ENCODE peak calls at places on chromosome 20, in five cellular contexts. R, Q, E, X and J are unnamed samples.

GRCh38 chr20:50278684-50279531 is 88.3 kb downstream of the CEBPB start:
- DNase-seq in R (no peak), Q (peak; percentile 48), E (peak; percentile 77), X (peak; percentile 82), J (no peak)

GRCh38 chr20:8127553-8128255 is 4.4 kb upstream of the PLCB1 start:
- DNase-seq in R (no peak), Q (no peak), E (no peak), X (no peak), J (no peak)

GRCh38 chr20:52748235-52748950 is 223.8 kb upstream of the TSHZ2 start:
- DNase-seq in R (no peak), Q (peak; percentile 23), E (no peak), X (no peak), J (no peak)

GRCh38 chr20:47354710-47355488 is 1.6 kb downstream of the ZMYND8 start:
- DNase-seq in R (no peak), Q (peak; percentile 44), E (peak; percentile 46), X (no peak), J (no peak)

GRCh38 chr20:41524980-41525613 is 93.1 kb downstream of the CHD6 start:
- DNase-seq in R (peak; percentile 29), Q (peak; percentile 75), E (no peak), X (peak; percentile 77), J (no peak)

GRCh38 chr20:19251958-19252669 is 39.7 kb downstream of the SLC24A3 start:
- DNase-seq in R (no peak), Q (peak; percentile 3), E (no peak), X (no peak), J (no peak)

GRCh38 chr20:58851221-58851968 is 693 bp upstream of the GNAS-AS1 start:
- DNase-seq in R (peak; percentile 49), Q (peak; percentile 59), E (no peak), X (no peak), J (no peak)

GRCh38 chr20:40319741-40320499 is 369.1 kb downstream of the MAFB start:
- DNase-seq in R (no peak), Q (no peak), E (no peak), X (no peak), J (no peak)

GRCh38 chr20:11267131-11267761 is 593.4 kb upstream of the JAG1 start:
- DNase-seq in R (peak; percentile 28), Q (peak; percentile 96), E (peak; percentile 93), X (no peak), J (peak; percentile 81)

GRCh38 chr20:11195899-11196558 is 522.2 kb upstream of the JAG1 start:
- DNase-seq in R (no peak), Q (peak; percentile 74), E (peak; percentile 43), X (no peak), J (no peak)

GRCh38 chr20:8152183-8152582 is 20.1 kb downstream of the PLCB1 start:
- DNase-seq in R (no peak), Q (peak; percentile 75), E (no peak), X (no peak), J (no peak)

GRCh38 chr20:35297153-35297552 is 4.9 kb upstream of the FAM83C start:
- DNase-seq in R (no peak), Q (no peak), E (peak; percentile 40), X (no peak), J (no peak)

GRCh38 chr20:7742479-7742878 is 197.8 kb downstream of the HAO1 start:
- DNase-seq in R (no peak), Q (peak; percentile 64), E (peak; percentile 12), X (no peak), J (no peak)

GRCh38 chr20:60559462-60559861 is 601.2 kb downstream of the CDH26 start:
- DNase-seq in R (peak; percentile 78), Q (no peak), E (no peak), X (no peak), J (peak; percentile 77)

GRCh38 chr20:24691901-24692351 is 222.5 kb downstream of the SYNDIG1 start:
- DNase-seq in R (no peak), Q (no peak), E (no peak), X (no peak), J (no peak)

GRCh38 chr20:32507998-32508774 is 76.9 kb downstream of the NOL4L start:
- DNase-seq in R (no peak), Q (no peak), E (no peak), X (no peak), J (no peak)

GRCh38 chr20:58342104-58342945 is 32.8 kb downstream of the RAB22A start:
- DNase-seq in R (no peak), Q (peak; percentile 78), E (peak; percentile 29), X (no peak), J (no peak)

GRCh38 chr20:21550587-21550986 is 36.7 kb upstream of the NKX2-2 start:
- DNase-seq in R (no peak), Q (no peak), E (no peak), X (no peak), J (no peak)

GRCh38 chr20:39960522-39961420 is 728.3 kb downstream of the MAFB start:
- DNase-seq in R (no peak), Q (no peak), E (no peak), X (no peak), J (no peak)

GRCh38 chr20:38242848-38243449 is 17.6 kb downstream of the KIAA1755 start:
- DNase-seq in R (peak; percentile 17), Q (no peak), E (peak; percentile 71), X (no peak), J (peak; percentile 68)

GRCh38 chr20:48681201-48681881 is 146.5 kb downstream of the PREX1 start:
- DNase-seq in R (no peak), Q (no peak), E (no peak), X (no peak), J (no peak)

GRCh38 chr20:766906-767305 is 1.4 kb downstream of the SLC52A3 start:
- DNase-seq in R (no peak), Q (no peak), E (no peak), X (no peak), J (no peak)

GRCh38 chr20:15675151-15675550 is 898.1 kb downstream of the KIF16B start:
- DNase-seq in R (no peak), Q (no peak), E (no peak), X (no peak), J (no peak)

GRCh38 chr20:11810316-11811130 is 107.2 kb upstream of the BTBD3 start:
- DNase-seq in R (peak; percentile 60), Q (peak; percentile 80), E (no peak), X (no peak), J (no peak)

GRCh38 chr20:8144282-8145245 is 12.5 kb downstream of the PLCB1 start:
- DNase-seq in R (no peak), Q (peak; percentile 65), E (no peak), X (no peak), J (no peak)

GRCh38 chr20:3354247-3354646 is 53.2 kb downstream of the DNAAF9 start:
- DNase-seq in R (no peak), Q (no peak), E (no peak), X (no peak), J (no peak)
- H3K4me1 ChIP-seq in R (peaks cover 8% of the 10 kb centered on the region), Q (no peaks in the 10 kb centered on the region), E (peaks cover 13% of the 10 kb centered on the region), X (no peaks in the 10 kb centered on the region), J (no peaks in the 10 kb centered on the region)

GRCh38 chr20:63944078-63944941 is 11.9 kb downstream of the UCKL1 start:
- DNase-seq in R (no peak), Q (no peak), E (no peak), X (no peak), J (no peak)

GRCh38 chr20:63947638-63948456 is 8.4 kb downstream of the UCKL1 start:
- DNase-seq in R (no peak), Q (no peak), E (no peak), X (no peak), J (no peak)

GRCh38 chr20:63946986-63947637 is 9.1 kb downstream of the UCKL1 start:
- DNase-seq in R (no peak), Q (no peak), E (no peak), X (no peak), J (no peak)

GRCh38 chr20:63945031-63945658 is 11.1 kb downstream of the UCKL1 start:
- DNase-seq in R (no peak), Q (no peak), E (no peak), X (no peak), J (no peak)

DNA sequence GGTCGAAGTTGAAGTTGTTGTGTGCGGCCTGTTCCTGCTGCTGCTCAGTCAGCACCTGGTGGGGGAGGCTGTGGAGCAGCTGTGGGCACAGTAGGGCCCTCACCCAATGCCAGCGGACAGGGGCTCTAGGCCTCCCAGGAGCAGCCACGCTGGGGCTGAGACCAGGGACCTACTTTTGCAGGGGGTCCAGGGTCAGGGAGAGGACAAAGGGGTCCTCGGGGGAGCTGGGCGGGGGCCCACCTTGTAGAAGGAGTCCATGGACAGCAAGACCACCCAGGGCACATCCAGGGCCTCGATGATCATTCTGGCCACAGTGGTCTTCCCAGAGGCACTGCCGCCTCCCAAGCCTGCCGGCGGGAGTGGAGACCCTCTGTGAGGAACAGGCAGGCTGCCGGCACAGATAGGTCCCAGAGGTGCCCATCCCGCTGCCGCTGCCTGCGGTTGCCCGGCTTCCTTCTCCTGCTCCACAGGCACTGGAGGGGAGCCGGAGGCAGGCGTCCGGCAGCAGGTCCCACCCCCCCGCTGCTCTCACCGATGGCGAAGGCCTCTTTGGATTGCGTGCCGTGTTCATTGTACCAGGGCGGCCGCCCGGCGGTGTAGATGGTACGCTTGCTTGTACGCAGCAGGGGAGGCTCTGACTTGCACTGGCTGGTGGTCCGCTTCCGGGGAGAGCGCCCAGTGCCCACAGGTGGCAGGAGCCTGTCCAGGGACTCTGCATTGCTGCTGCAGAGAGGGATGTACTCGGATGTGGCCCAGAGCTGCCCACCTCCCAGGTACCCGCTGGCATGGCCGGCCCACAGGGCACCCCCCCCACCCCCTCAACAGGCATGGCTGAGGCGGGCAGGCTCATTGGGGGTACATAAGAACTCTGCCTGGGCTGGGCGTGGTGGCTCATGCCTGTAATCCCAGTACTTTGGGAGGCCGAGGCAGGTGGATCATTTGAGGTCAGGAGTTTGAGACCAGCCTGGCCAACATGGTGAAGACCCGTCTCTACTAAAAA is 10.0 kb downstream of the UCKL1 start:
- DNase-seq in R (no peak), Q (no peak), E (no peak), X (peak; percentile 8), J (no peak)
- H3K4me1 ChIP-seq in R (peaks cover 13% of the 10 kb centered on the region), Q (peaks cover 8% of the 10 kb centered on the region), E (peaks cover 26% of the 10 kb centered on the region), X (peaks cover 33% of the 10 kb centered on the region), J (peaks cover 39% of the 10 kb centered on the region)

DNA sequence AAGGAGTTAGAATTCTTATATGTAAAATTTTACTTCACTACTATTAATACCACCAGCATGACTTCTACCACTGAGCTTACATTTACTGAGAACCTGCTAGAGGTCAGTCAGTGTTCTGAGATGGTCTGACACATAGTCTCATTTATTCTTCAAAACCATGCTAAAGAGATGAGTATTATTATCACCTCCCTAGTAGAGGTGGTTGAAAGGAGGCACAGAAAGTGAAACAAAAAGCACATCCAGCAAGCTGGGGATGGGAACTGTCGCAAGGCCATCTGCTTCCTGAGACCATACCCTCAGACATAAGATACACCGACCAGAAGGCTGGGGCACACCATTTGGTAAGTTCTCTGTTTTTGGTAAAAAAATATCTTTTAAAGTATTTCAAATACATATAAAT is 137.7 kb downstream of the INSM1 start:
- DNase-seq in R (no peak), Q (no peak), E (no peak), X (no peak), J (no peak)
- H3K4me1 ChIP-seq in R (no peaks in the 10 kb centered on the region), Q (no peaks in the 10 kb centered on the region), E (no peaks in the 10 kb centered on the region), X (no peaks in the 10 kb centered on the region), J (no peaks in the 10 kb centered on the region)

GRCh38 chr20:4685923-4686221 is 35.8 kb upstream of the PRND start:
- DNase-seq in R (no peak), Q (no peak), E (no peak), X (no peak), J (no peak)

GRCh38 chr20:4691753-4692152 is 30.0 kb upstream of the PRND start:
- DNase-seq in R (no peak), Q (no peak), E (no peak), X (no peak), J (no peak)

GRCh38 chr20:4689224-4689623 is 32.5 kb upstream of the PRND start:
- DNase-seq in R (no peak), Q (peak; percentile 20), E (no peak), X (no peak), J (no peak)

GRCh38 chr20:4684837-4685413 is 36.8 kb upstream of the PRND start:
- DNase-seq in R (no peak), Q (peak; percentile 80), E (peak; percentile 33), X (no peak), J (no peak)

GRCh38 chr20:4688342-4688741 is 33.4 kb upstream of the PRND start:
- DNase-seq in R (no peak), Q (peak; percentile 36), E (no peak), X (no peak), J (no peak)
- H3K4me1 ChIP-seq in R (peaks cover 5% of the 10 kb centered on the region), Q (peaks cover 48% of the 10 kb centered on the region), E (peaks cover 49% of the 10 kb centered on the region), X (peaks cover 29% of the 10 kb centered on the region), J (no peaks in the 10 kb centered on the region)